ENCODE peak calls at places on chromosomes 13 and 19, in six cellular contexts. X, M, I, O, B and C are unnamed samples.

GRCh38 chr13:50275392-50276063 is 260.3 kb downstream of the KCNRG start:
- DNase-seq in M (no peak), X (no peak), I (no peak), O (no peak), B (no peak), C (no peak)

GRCh38 chr19:48836089-48837017 is at the start of gene HSD17B14:
- DNase-seq in B (no peak), X (peak), M (no peak), I (peak), O (peak), C (no peak)

GRCh38 chr13:25966086-25966485 is 85.7 kb downstream of the SHISA2 start:
- DNase-seq in M (no peak), B (no peak), O (peak), X (peak), I (no peak), C (no peak)

GRCh38 chr19:8308891-8309291 is 733 bp upstream of the CD320 start:
- DNase-seq in X (peak), I (no peak), O (no peak), M (peak), B (no peak), C (no peak)

GRCh38 chr19:19748249-19748938 is 15.5 kb upstream of the ZNF14 start:
- DNase-seq in O (no peak), B (no peak), X (no peak), M (no peak), I (no peak), C (no peak)

GRCh38 chr19:46296722-46297431 is at the start of gene HIF3A:
- DNase-seq in I (no peak), O (peak), M (peak), X (peak), B (peak), C (no peak)

GRCh38 chr13:84431646-84432045 is 549.4 kb upstream of the SLITRK1 start:
- DNase-seq in O (peak), X (no peak), M (no peak), B (no peak), I (peak), C (no peak)

GRCh38 chr13:26604784-26605183 is 47.3 kb downstream of the WASF3 start:
- DNase-seq in X (no peak), O (no peak), M (no peak), I (no peak), B (peak), C (no peak)

GRCh38 chr13:76799696-76800095 is 86.5 kb downstream of the KCTD12 start:
- DNase-seq in X (no peak), I (no peak), B (no peak), M (no peak), O (peak), C (peak)

GRCh38 chr13:20125129-20125782 is 35.6 kb downstream of the GJA3 start:
- DNase-seq in X (no peak), O (peak), I (peak), B (no peak), M (no peak), C (no peak)

GRCh38 chr19:41263042-41263849 is 926 bp upstream of the HNRNPUL1 start:
- DNase-seq in B (peak), M (peak), I (peak), O (peak), X (peak), C (peak)

GRCh38 chr19:29193116-29193515 is 19.8 kb downstream of the UQCRFS1 start:
- DNase-seq in I (no peak), X (no peak), B (no peak), M (no peak), O (no peak), C (no peak)

GRCh38 chr19:10286803-10287737 is at the start of gene ICAM4:
- DNase-seq in B (peak), M (peak), X (peak), I (peak), O (peak), C (peak)

GRCh38 chr13:85377783-85378182 is 421.4 kb downstream of the SLITRK6 start:
- DNase-seq in M (no peak), B (no peak), I (no peak), O (no peak), X (no peak), C (no peak)

GRCh38 chr13:71339736-71340135 is 527.3 kb downstream of the DACH1 start:
- DNase-seq in B (no peak), M (no peak), O (no peak), X (no peak), I (no peak), C (no peak)

GRCh38 chr19:7917292-7918061 is 2.7 kb upstream of the SNAPC2 start:
- DNase-seq in I (peak), X (peak), B (peak), M (no peak), O (peak), C (peak)

GRCh38 chr13:98548230-98548629 is 28.7 kb downstream of the STK24 start:
- DNase-seq in M (no peak), I (no peak), X (no peak), O (no peak), B (no peak), C (no peak)

GRCh38 chr13:98549728-98550317 is 27.1 kb downstream of the STK24 start:
- DNase-seq in M (no peak), B (no peak), I (no peak), X (no peak), O (no peak), C (no peak)

GRCh38 chr13:98546402-98546801 is 30.5 kb downstream of the STK24 start:
- DNase-seq in X (no peak), M (no peak), I (no peak), O (no peak), B (no peak), C (no peak)

GRCh38 chr13:98547455-98547854 is 29.5 kb downstream of the STK24 start:
- DNase-seq in B (no peak), I (no peak), X (no peak), O (no peak), M (no peak), C (no peak)

GRCh38 chr13:98549006-98549727 is 27.7 kb downstream of the STK24 start:
- DNase-seq in X (no peak), B (no peak), M (no peak), I (peak), O (peak), C (no peak)
- H3K4me3 ChIP-seq in X (no peak), B (no peak), M (no peak), I (no peak), O (no peak), C (no peak)

DNA sequence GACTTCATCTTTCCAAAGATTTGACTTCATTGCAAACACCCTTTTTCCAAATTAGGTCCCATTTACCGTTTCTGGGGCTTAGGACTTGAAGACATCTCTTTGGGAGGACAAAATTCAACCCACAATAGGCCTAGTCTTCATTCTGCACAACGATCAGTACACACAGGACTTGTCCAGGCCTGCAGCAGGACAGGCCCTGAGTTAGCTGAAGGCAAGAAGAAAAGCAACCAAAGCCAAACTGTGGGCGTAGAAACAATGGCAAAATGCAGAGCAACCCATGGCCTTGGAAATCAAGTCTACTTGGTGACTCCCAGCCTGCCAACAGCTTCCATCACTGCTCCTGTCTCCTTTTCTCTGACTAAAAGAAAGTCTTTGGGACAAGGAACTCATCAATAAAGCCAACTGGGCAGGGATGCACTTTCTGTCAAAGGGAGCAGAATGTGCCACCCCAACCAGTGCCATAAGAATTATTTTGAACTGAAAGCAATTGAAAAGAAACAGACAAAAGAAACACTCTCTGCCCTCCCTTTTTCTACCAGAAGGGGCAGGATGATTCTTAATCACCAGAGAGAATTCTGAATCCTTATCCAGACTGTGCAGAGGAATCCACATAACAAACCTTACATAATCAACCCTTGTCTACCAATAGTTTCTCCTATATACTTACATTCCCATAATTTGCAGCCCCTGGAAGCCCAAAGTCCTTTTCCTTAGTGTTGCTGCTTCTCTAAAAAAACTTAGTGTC is 520.9 kb upstream of the NBEA start:
- DNase-seq in X (no peak), I (no peak), B (no peak), M (no peak), O (no peak), C (no peak)
- TF ChIP-seq CTCF in X (peak), I (peak), B (no peak), M (no peak), O (peak), C (no peak)

GRCh38 chr19:15429825-15430467 is 11.2 kb upstream of the AKAP8L start:
- DNase-seq in I (no peak), O (no peak), M (no peak), B (no peak), X (no peak), C (no peak)
- H3K4me3 ChIP-seq in I (no peak), O (no peak), M (no peak), B (no peak), X (no peak), C (no peak)

DNA sequence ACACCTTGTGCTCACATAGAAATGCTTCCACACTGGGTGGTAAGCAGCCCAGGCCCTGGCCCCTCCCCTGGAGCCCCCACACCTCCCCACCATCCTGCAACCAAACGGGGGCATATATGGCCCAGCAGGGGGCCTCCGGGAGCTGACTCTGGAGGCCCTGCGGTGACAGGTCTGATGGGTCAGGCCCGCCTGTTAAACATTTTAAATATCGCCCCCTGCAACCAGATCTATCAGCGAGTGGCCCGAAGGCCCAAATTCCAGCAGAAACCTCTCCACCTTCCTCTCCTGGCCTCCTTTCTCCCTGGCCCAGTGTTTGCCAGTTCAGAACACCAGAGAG is 48.0 kb upstream of the KATNAL1 start:
- DNase-seq in M (no peak), I (no peak), X (peak), O (no peak), B (peak), C (peak)
- TF ChIP-seq CTCF in M (peak), I (peak), X (peak), O (peak), B (peak), C (peak)

GRCh38 chr19:16584825-16585801 is 12.9 kb upstream of the SLC35E1 start:
- DNase-seq in X (no peak), M (no peak), B (no peak), O (no peak), I (no peak), C (peak)
- H3K4me3 ChIP-seq in X (peak), M (no peak), B (no peak), O (no peak), I (no peak), C (peak)

GRCh38 chr13:24627864-24628418 is 52.3 kb upstream of the ATP12A start:
- DNase-seq in B (no peak), M (no peak), I (no peak), O (no peak), X (no peak), C (no peak)
- TF ChIP-seq CTCF in B (no peak), M (no peak), I (no peak), O (no peak), X (no peak), C (no peak)

GRCh38 chr19:32460476-32460875 is 54.9 kb downstream of the DPY19L3 start:
- DNase-seq in M (no peak), O (no peak), B (no peak), I (no peak), X (no peak), C (no peak)

GRCh38 chr19:32459199-32459865 is 53.8 kb downstream of the DPY19L3 start:
- DNase-seq in M (no peak), B (no peak), I (no peak), X (no peak), O (no peak), C (no peak)

GRCh38 chr19:32456406-32456805 is 50.8 kb downstream of the DPY19L3 start:
- DNase-seq in M (no peak), I (no peak), X (no peak), O (no peak), B (no peak), C (no peak)

GRCh38 chr19:32457540-32457939 is 52.0 kb downstream of the DPY19L3 start:
- DNase-seq in M (no peak), X (no peak), B (no peak), O (no peak), I (no peak), C (no peak)

GRCh38 chr19:32458500-32459123 is 53.0 kb downstream of the DPY19L3 start:
- DNase-seq in M (no peak), B (no peak), I (peak), X (no peak), O (peak), C (peak)
- H3K4me3 ChIP-seq in M (no peak), B (no peak), I (no peak), X (no peak), O (no peak), C (peak)